ENCODE peak calls at places on chromosomes 7 and 10, in four cellular contexts. One of them, this sample, is unnamed.

GRCh38 chr10:68109312-68109711 is at the start of gene MYPN:
- ATAC-seq in left lobe of liver: no peak
- ATAC-seq in activated CD8-positive, alpha-beta T cell treated with anti-CD3 and anti-CD28 coated beads, Interleukin-2, amount 10 ng/mL, durations not matched to agents 7 days and 5 days: no peak
- ATAC-seq in mucosa of descending colon: no peak
- ATAC-seq in this sample: no peak

GRCh38 chr7:13850185-13850752 is 139.2 kb downstream of the ETV1 start:
- ATAC-seq in left lobe of liver: no peak
- ATAC-seq in activated CD8-positive, alpha-beta T cell treated with anti-CD3 and anti-CD28 coated beads, Interleukin-2, amount 10 ng/mL, durations not matched to agents 7 days and 5 days: peak
- ATAC-seq in mucosa of descending colon: peak
- ATAC-seq in this sample: peak

GRCh38 chr7:134686782-134687181 is 40.1 kb downstream of the BPGM start:
- ATAC-seq in left lobe of liver: peak
- ATAC-seq in activated CD8-positive, alpha-beta T cell treated with anti-CD3 and anti-CD28 coated beads, Interleukin-2, amount 10 ng/mL, durations not matched to agents 7 days and 5 days: no peak
- ATAC-seq in mucosa of descending colon: no peak
- ATAC-seq in this sample: no peak

GRCh38 chr7:135369405-135369804 is 135.8 kb downstream of the STRA8 start:
- ATAC-seq in left lobe of liver: no peak
- ATAC-seq in activated CD8-positive, alpha-beta T cell treated with anti-CD3 and anti-CD28 coated beads, Interleukin-2, amount 10 ng/mL, durations not matched to agents 7 days and 5 days: no peak
- ATAC-seq in mucosa of descending colon: no peak
- ATAC-seq in this sample: peak

GRCh38 chr10:44316187-44316921 is 68.5 kb downstream of the CXCL12 start:
- ATAC-seq in left lobe of liver: no peak
- ATAC-seq in activated CD8-positive, alpha-beta T cell treated with anti-CD3 and anti-CD28 coated beads, Interleukin-2, amount 10 ng/mL, durations not matched to agents 7 days and 5 days: peak
- ATAC-seq in mucosa of descending colon: peak
- ATAC-seq in this sample: peak

GRCh38 chr10:99412100-99412499 is 18.3 kb downstream of the GOT1 start:
- ATAC-seq in left lobe of liver: peak
- ATAC-seq in activated CD8-positive, alpha-beta T cell treated with anti-CD3 and anti-CD28 coated beads, Interleukin-2, amount 10 ng/mL, durations not matched to agents 7 days and 5 days: no peak
- ATAC-seq in mucosa of descending colon: peak
- ATAC-seq in this sample: no peak

GRCh38 chr7:16915405-16915804 is 33.6 kb upstream of the AGR3 start:
- ATAC-seq in left lobe of liver: no peak
- ATAC-seq in activated CD8-positive, alpha-beta T cell treated with anti-CD3 and anti-CD28 coated beads, Interleukin-2, amount 10 ng/mL, durations not matched to agents 7 days and 5 days: no peak
- ATAC-seq in mucosa of descending colon: no peak
- ATAC-seq in this sample: peak

GRCh38 chr7:17486835-17487234 is 188.4 kb downstream of the AHR start:
- ATAC-seq in left lobe of liver: peak
- ATAC-seq in activated CD8-positive, alpha-beta T cell treated with anti-CD3 and anti-CD28 coated beads, Interleukin-2, amount 10 ng/mL, durations not matched to agents 7 days and 5 days: no peak
- ATAC-seq in mucosa of descending colon: no peak
- ATAC-seq in this sample: no peak

GRCh38 chr10:49274886-49275285 is 24.1 kb upstream of the C10orf71 start:
- ATAC-seq in left lobe of liver: no peak
- ATAC-seq in activated CD8-positive, alpha-beta T cell treated with anti-CD3 and anti-CD28 coated beads, Interleukin-2, amount 10 ng/mL, durations not matched to agents 7 days and 5 days: no peak
- ATAC-seq in mucosa of descending colon: no peak
- ATAC-seq in this sample: no peak

GRCh38 chr7:74502216-74502891 is 48.6 kb downstream of the GTF2IRD1 start:
- ATAC-seq in left lobe of liver: peak
- ATAC-seq in activated CD8-positive, alpha-beta T cell treated with anti-CD3 and anti-CD28 coated beads, Interleukin-2, amount 10 ng/mL, durations not matched to agents 7 days and 5 days: no peak
- ATAC-seq in mucosa of descending colon: peak
- ATAC-seq in this sample: no peak

GRCh38 chr7:38318241-38318640 is 44.8 kb upstream of the TARP start:
- ATAC-seq in left lobe of liver: no peak
- ATAC-seq in activated CD8-positive, alpha-beta T cell treated with anti-CD3 and anti-CD28 coated beads, Interleukin-2, amount 10 ng/mL, durations not matched to agents 7 days and 5 days: no peak
- ATAC-seq in mucosa of descending colon: no peak
- ATAC-seq in this sample: no peak

GRCh38 chr7:6376820-6377219 is 70.9 kb downstream of the DAGLB start:
- ATAC-seq in left lobe of liver: peak
- ATAC-seq in activated CD8-positive, alpha-beta T cell treated with anti-CD3 and anti-CD28 coated beads, Interleukin-2, amount 10 ng/mL, durations not matched to agents 7 days and 5 days: no peak
- ATAC-seq in mucosa of descending colon: no peak
- ATAC-seq in this sample: no peak

GRCh38 chr7:142711196-142711595 is 38.1 kb upstream of the PRSS1 start:
- ATAC-seq in left lobe of liver: no peak
- ATAC-seq in activated CD8-positive, alpha-beta T cell treated with anti-CD3 and anti-CD28 coated beads, Interleukin-2, amount 10 ng/mL, durations not matched to agents 7 days and 5 days: no peak
- ATAC-seq in mucosa of descending colon: no peak
- ATAC-seq in this sample: peak

This sample was measured in activated T-helper 17 cell treated with anti-CD3 and anti-CD28 coated beads, Interleukin-2, amount 50 U/mL, for 72 hours.